ENCODE peak calls at places on chromosomes 1 and 21, in nine cellular contexts. J is activated CD8-positive, alpha-beta memory T cell treated with anti-CD3 and anti-CD28 coated beads for 4 hours; G is A172; S is pancreas; D is activated naive CD8-positive, alpha-beta T cell treated with anti-CD3 and anti-CD28 coated beads, Interleukin-2, amount 50 U/mL, for 24 hours; Q is amygdala; T is HEK293T; O is Calu3; H is neural crest cell. V is an unnamed sample.

GRCh38 chr1:1976031-1976430 is 27.6 kb downstream of the CFAP74 start:
- DNase-seq in J (no peak), G (no peak), H (no peak), Q (no peak), O (no peak), S (no peak), T (no peak), D (no peak), V (no peak)

GRCh38 chr1:183569141-183569540 is 21.1 kb downstream of the NCF2 start:
- DNase-seq in Q (no peak), O (peak), D (no peak), G (peak), T (no peak), J (no peak), H (no peak), S (no peak), V (no peak)

GRCh38 chr1:54219688-54220003 is 19.7 kb downstream of the MRPL37 start:
- DNase-seq in H (no peak), S (no peak), Q (no peak), O (no peak), G (no peak), T (no peak), J (no peak), D (no peak), V (no peak)

GRCh38 chr1:185556551-185556950 is 177.6 kb upstream of the HMCN1 start:
- DNase-seq in Q (no peak), J (no peak), D (no peak), T (no peak), H (no peak), G (no peak), S (no peak), O (no peak), V (no peak)

GRCh38 chr1:70048336-70048735 is 157.0 kb downstream of the LRRC40 start:
- DNase-seq in D (no peak), T (no peak), J (no peak), O (no peak), Q (no peak), G (no peak), S (no peak), H (no peak), V (no peak)

GRCh38 chr1:51612349-51612982 is 4.4 kb upstream of the OSBPL9 start:
- DNase-seq in S (no peak), G (peak), O (no peak), T (no peak), J (no peak), H (no peak), Q (no peak), D (no peak), V (no peak)

GRCh38 chr1:151867785-151868403 is 14.4 kb upstream of the THEM5 start:
- DNase-seq in G (peak), J (no peak), O (no peak), T (no peak), H (no peak), S (no peak), D (no peak), Q (no peak), V (no peak)

GRCh38 chr21:35511298-35512162 is 462.4 kb upstream of the RUNX1 start:
- DNase-seq in Q (no peak), H (no peak), O (peak), J (no peak), S (no peak), T (no peak), G (peak), D (no peak), V (no peak)

GRCh38 chr1:115069186-115069585 is 20.1 kb downstream of the TSPAN2 start:
- DNase-seq in J (no peak), S (no peak), T (no peak), O (no peak), Q (no peak), G (peak), D (no peak), H (no peak), V (no peak)

GRCh38 chr1:96513136-96513535 is 208.4 kb upstream of the PTBP2 start:
- DNase-seq in G (no peak), S (no peak), Q (no peak), H (no peak), T (no peak), D (no peak), J (no peak), O (no peak), V (no peak)

V was measured in T-helper 22 cell.